ENCODE peak calls at places on chromosomes 12 and 14, in nine cellular contexts. One of them, this sample, is unnamed. For H3K4me1, the result is how much of the 10 kb centered on the place peaks cover.

GRCh38 chr12:53798575-53798974 is 46.8 kb upstream of the CISTR start:
- DNase-seq in heart right ventricle: no peak
- DNase-seq in kidney: no peak
- DNase-seq in ovary: no peak
- DNase-seq in heart left ventricle: no peak
- DNase-seq in vagina: no peak
- DNase-seq in prostate gland: no peak
- DNase-seq in HepG2: peak
- DNase-seq in PC-3: peak
- DNase-seq in this sample: no peak

GRCh38 chr12:45051490-45052105 is 699 bp upstream of the DBX2 start:
- DNase-seq in HepG2: no peak
- DNase-seq in heart left ventricle: no peak
- DNase-seq in kidney: peak
- DNase-seq in PC-3: peak
- DNase-seq in ovary: no peak
- DNase-seq in heart right ventricle: no peak
- DNase-seq in prostate gland: no peak
- DNase-seq in vagina: no peak
- DNase-seq in this sample: peak

GRCh38 chr12:6979021-6979420 is 8.3 kb downstream of the EMG1 start:
- DNase-seq in heart left ventricle: no peak
- DNase-seq in ovary: no peak
- DNase-seq in PC-3: no peak
- DNase-seq in heart right ventricle: no peak
- DNase-seq in vagina: no peak
- DNase-seq in kidney: no peak
- DNase-seq in prostate gland: no peak
- DNase-seq in HepG2: no peak
- DNase-seq in this sample: no peak

GRCh38 chr14:98606816-98607215 is 665.2 kb downstream of the BCL11B start:
- DNase-seq in heart right ventricle: no peak
- DNase-seq in HepG2: no peak
- DNase-seq in PC-3: no peak
- DNase-seq in ovary: no peak
- DNase-seq in kidney: no peak
- DNase-seq in prostate gland: no peak
- DNase-seq in heart left ventricle: no peak
- DNase-seq in vagina: peak
- DNase-seq in this sample: no peak

GRCh38 chr12:53198470-53199110 is 8.5 kb downstream of the ITGB7 start:
- DNase-seq in vagina: no peak
- DNase-seq in PC-3: no peak
- DNase-seq in heart left ventricle: no peak
- DNase-seq in heart right ventricle: no peak
- DNase-seq in prostate gland: no peak
- DNase-seq in ovary: no peak
- DNase-seq in kidney: no peak
- DNase-seq in HepG2: no peak
- DNase-seq in this sample: no peak

GRCh38 chr14:36647827-36648753 is 13.6 kb upstream of the PAX9 start:
- DNase-seq in PC-3: peak
- DNase-seq in HepG2: peak
- DNase-seq in ovary: no peak
- DNase-seq in heart right ventricle: no peak
- DNase-seq in kidney: peak
- DNase-seq in heart left ventricle: no peak
- DNase-seq in vagina: no peak
- DNase-seq in prostate gland: peak
- DNase-seq in this sample: no peak

GRCh38 chr12:15978431-15978950 is 67.4 kb downstream of the DERA start:
- DNase-seq in ovary: no peak
- DNase-seq in heart left ventricle: no peak
- DNase-seq in kidney: no peak
- DNase-seq in vagina: no peak
- DNase-seq in prostate gland: no peak
- DNase-seq in HepG2: no peak
- DNase-seq in PC-3: peak
- DNase-seq in heart right ventricle: no peak
- DNase-seq in this sample: no peak

GRCh38 chr14:51478241-51478640 is 173.5 kb upstream of the FRMD6 start:
- DNase-seq in HepG2: no peak
- DNase-seq in prostate gland: no peak
- DNase-seq in kidney: no peak
- DNase-seq in heart left ventricle: no peak
- DNase-seq in PC-3: no peak
- DNase-seq in ovary: no peak
- DNase-seq in heart right ventricle: no peak
- DNase-seq in vagina: no peak
- DNase-seq in this sample: no peak

GRCh38 chr12:46209914-46210834 is 58.7 kb downstream of the SLC38A1 start:
- DNase-seq in kidney: peak
- DNase-seq in PC-3: peak
- DNase-seq in ovary: no peak
- DNase-seq in heart right ventricle: peak
- DNase-seq in vagina: no peak
- DNase-seq in heart left ventricle: peak
- DNase-seq in prostate gland: peak
- DNase-seq in HepG2: peak
- DNase-seq in this sample: peak

GRCh38 chr14:91010153-91010533 is 50.3 kb downstream of the RPS6KA5 start:
- DNase-seq in ovary: no peak
- DNase-seq in prostate gland: no peak
- DNase-seq in heart right ventricle: no peak
- DNase-seq in vagina: no peak
- DNase-seq in PC-3: no peak
- DNase-seq in kidney: no peak
- DNase-seq in heart left ventricle: no peak
- DNase-seq in HepG2: no peak
- DNase-seq in this sample: no peak
- H3K4me1 ChIP-seq in ovary: under half
- H3K4me1 ChIP-seq in prostate gland: under half
- H3K4me1 ChIP-seq in heart right ventricle: under half
- H3K4me1 ChIP-seq in vagina: under half
- H3K4me1 ChIP-seq in PC-3: under half
- H3K4me1 ChIP-seq in kidney: under half
- H3K4me1 ChIP-seq in heart left ventricle: under half
- H3K4me1 ChIP-seq in HepG2: under half
- H3K4me1 ChIP-seq in this sample: under half

DNA sequence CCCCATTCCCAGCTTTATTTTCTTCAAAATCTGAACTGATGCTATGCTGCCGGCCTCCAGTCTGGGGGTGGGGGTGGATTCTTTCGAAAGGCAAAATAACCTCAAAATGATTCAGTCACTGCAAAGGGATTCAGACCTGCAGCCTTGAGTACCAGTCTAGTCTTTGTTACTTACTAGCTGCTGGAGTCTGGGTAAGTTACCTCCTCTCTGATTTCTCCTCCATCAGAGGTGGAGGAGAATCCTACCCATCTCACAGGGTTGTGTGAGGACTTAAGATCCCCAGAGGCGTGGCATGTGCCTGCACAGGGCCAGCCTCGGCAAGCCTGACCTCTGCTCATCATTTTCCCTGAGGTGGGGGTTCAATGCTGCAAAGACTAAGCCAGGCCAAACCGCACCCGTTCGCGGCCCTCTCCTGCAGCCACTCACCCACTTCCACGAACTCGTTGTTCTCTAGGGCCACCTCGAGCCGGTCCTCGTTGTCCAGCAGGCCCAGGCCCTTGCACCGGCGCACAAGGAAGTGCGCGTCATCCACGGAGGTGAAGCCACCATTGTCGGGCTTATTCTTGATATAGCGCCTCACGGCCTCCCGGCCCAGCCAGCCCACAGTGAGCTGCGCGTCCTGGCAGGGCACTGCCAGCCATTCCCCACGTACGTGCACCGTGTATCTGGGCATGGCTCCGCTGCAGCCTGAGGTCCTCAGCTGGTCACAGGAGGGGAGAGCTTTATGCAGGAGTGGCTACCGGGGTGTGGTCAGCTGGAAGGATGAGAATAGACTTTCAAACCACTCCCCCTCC is 709 bp downstream of the HAL start:
- DNase-seq in kidney: peak
- DNase-seq in prostate gland: no peak
- DNase-seq in vagina: peak
- DNase-seq in heart left ventricle: no peak
- DNase-seq in PC-3: no peak
- DNase-seq in ovary: no peak
- DNase-seq in heart right ventricle: no peak
- DNase-seq in HepG2: no peak
- DNase-seq in this sample: peak
- H3K27ac ChIP-seq in kidney: no peak
- H3K27ac ChIP-seq in prostate gland: no peak
- H3K27ac ChIP-seq in vagina: no peak
- H3K27ac ChIP-seq in heart left ventricle: no peak
- H3K27ac ChIP-seq in PC-3: no peak
- H3K27ac ChIP-seq in ovary: no peak
- H3K27ac ChIP-seq in heart right ventricle: no peak
- H3K27ac ChIP-seq in HepG2: peak
- H3K27ac ChIP-seq in this sample: peak

GRCh38 chr12:48334807-48335206 is 15.9 kb downstream of the ZNF641 start:
- DNase-seq in vagina: no peak
- DNase-seq in prostate gland: no peak
- DNase-seq in ovary: no peak
- DNase-seq in heart left ventricle: no peak
- DNase-seq in kidney: no peak
- DNase-seq in HepG2: no peak
- DNase-seq in PC-3: no peak
- DNase-seq in heart right ventricle: no peak
- DNase-seq in this sample: no peak

GRCh38 chr12:48336066-48336465 is 14.7 kb downstream of the ZNF641 start:
- DNase-seq in ovary: no peak
- DNase-seq in heart left ventricle: no peak
- DNase-seq in prostate gland: no peak
- DNase-seq in HepG2: no peak
- DNase-seq in kidney: no peak
- DNase-seq in PC-3: no peak
- DNase-seq in vagina: no peak
- DNase-seq in heart right ventricle: no peak
- DNase-seq in this sample: no peak

GRCh38 chr12:48331389-48331788 is 19.3 kb downstream of the ZNF641 start:
- DNase-seq in HepG2: no peak
- DNase-seq in PC-3: no peak
- DNase-seq in kidney: no peak
- DNase-seq in heart right ventricle: no peak
- DNase-seq in ovary: no peak
- DNase-seq in heart left ventricle: no peak
- DNase-seq in vagina: no peak
- DNase-seq in prostate gland: no peak
- DNase-seq in this sample: no peak

GRCh38 chr12:48340891-48341290 is 9.8 kb downstream of the ZNF641 start:
- DNase-seq in kidney: no peak
- DNase-seq in ovary: no peak
- DNase-seq in heart left ventricle: no peak
- DNase-seq in HepG2: no peak
- DNase-seq in PC-3: no peak
- DNase-seq in prostate gland: no peak
- DNase-seq in vagina: no peak
- DNase-seq in heart right ventricle: no peak
- DNase-seq in this sample: no peak

GRCh38 chr12:48336564-48336963 is 14.2 kb downstream of the ZNF641 start:
- DNase-seq in heart left ventricle: no peak
- DNase-seq in kidney: no peak
- DNase-seq in ovary: no peak
- DNase-seq in heart right ventricle: no peak
- DNase-seq in HepG2: no peak
- DNase-seq in PC-3: peak
- DNase-seq in prostate gland: no peak
- DNase-seq in vagina: no peak
- DNase-seq in this sample: no peak
- TF ChIP-seq CTCF in heart left ventricle: no peak
- TF ChIP-seq CTCF in kidney: no peak
- TF ChIP-seq CTCF in ovary: no peak
- TF ChIP-seq CTCF in heart right ventricle: no peak
- TF ChIP-seq CTCF in HepG2: peak
- TF ChIP-seq CTCF in PC-3: peak
- TF ChIP-seq CTCF in prostate gland: no peak
- TF ChIP-seq CTCF in vagina: no peak
- TF ChIP-seq CTCF in this sample: peak

GRCh38 chr12:132026061-132026795 is 76.5 kb downstream of the EP400 start:
- DNase-seq in PC-3: no peak
- DNase-seq in vagina: no peak
- DNase-seq in kidney: no peak
- DNase-seq in heart right ventricle: no peak
- DNase-seq in prostate gland: no peak
- DNase-seq in ovary: no peak
- DNase-seq in HepG2: no peak
- DNase-seq in heart left ventricle: peak
- DNase-seq in this sample: no peak
- H3K4me1 ChIP-seq in PC-3: under half
- H3K4me1 ChIP-seq in vagina: under half
- H3K4me1 ChIP-seq in kidney: under half
- H3K4me1 ChIP-seq in heart right ventricle: under half
- H3K4me1 ChIP-seq in prostate gland: under half
- H3K4me1 ChIP-seq in ovary: under half
- H3K4me1 ChIP-seq in HepG2: under half
- H3K4me1 ChIP-seq in heart left ventricle: under half
- H3K4me1 ChIP-seq in this sample: under half

This sample was measured in lower lobe of right lung.